ENCODE peak calls at places on chromosomes 11 and 22, in eight cellular contexts. O is fibroblast of lung, D is transverse colon, R is cardiac muscle cell, Z is right atrium auricular region, U is heart left ventricle, T is HL-60, I is H1. K is an unnamed sample.

GRCh38 chr11:23398052-23398451 is 537.8 kb upstream of the CCDC179 start:
- DNase-seq in O (no peak), D (no peak), R (no peak), Z (no peak), U (no peak), T (no peak), I (no peak), K (no peak)

GRCh38 chr11:73265853-73266643 is 6.1 kb upstream of the P2RY6 start:
- DNase-seq in O (no peak), D (no peak), R (no peak), Z (peak), U (no peak), T (no peak), I (no peak), K (no peak)

GRCh38 chr11:75509201-75509600 is 16.5 kb downstream of the GDPD5 start:
- DNase-seq in O (no peak), D (no peak), R (no peak), Z (no peak), U (no peak), T (no peak), I (no peak), K (no peak)

GRCh38 chr11:132876301-132877071 is 655.8 kb downstream of the OPCML start:
- DNase-seq in O (peak), D (no peak), R (no peak), Z (no peak), U (no peak), T (no peak), I (no peak), K (no peak)

GRCh38 chr11:61488651-61489291 is 19.8 kb upstream of the LRRC10B start:
- DNase-seq in O (peak), D (peak), R (peak), Z (no peak), U (peak), T (no peak), I (peak), K (peak)

GRCh38 chr11:120024046-120024445 is 113.9 kb downstream of the TRIM29 start:
- DNase-seq in O (no peak), D (no peak), R (no peak), Z (no peak), U (no peak), T (no peak), I (peak), K (no peak)

GRCh38 chr22:16781074-16781763 is 44.0 kb downstream of the XKR3 start:
- DNase-seq in O (no peak), D (no peak), R (no peak), Z (no peak), U (no peak), T (no peak), I (no peak), K (no peak)

GRCh38 chr11:64601605-64602465 is 10.8 kb downstream of the SLC22A12 start:
- DNase-seq in O (no peak), D (no peak), R (no peak), Z (no peak), U (peak), T (no peak), I (no peak), K (no peak)

GRCh38 chr11:60477035-60477445 is 15.5 kb upstream of the MS4A12 start:
- DNase-seq in O (no peak), D (no peak), R (no peak), Z (no peak), U (no peak), T (no peak), I (no peak), K (no peak)

GRCh38 chr11:9664276-9665171 is 647 bp downstream of the SWAP70 start:
- DNase-seq in O (peak), D (peak), R (peak), Z (peak), U (peak), T (peak), I (no peak), K (peak)

GRCh38 chr22:29478326-29479276 is 1.4 kb upstream of the NEFH start:
- DNase-seq in O (no peak), D (no peak), R (peak), Z (no peak), U (no peak), T (peak), I (peak), K (peak)

GRCh38 chr11:66070604-66071325 is 693 bp downstream of the PACS1 start:
- DNase-seq in O (peak), D (peak), R (peak), Z (peak), U (peak), T (no peak), I (peak), K (peak)

GRCh38 chr22:45645150-45645525 is 26.5 kb upstream of the ATXN10 start:
- DNase-seq in O (no peak), D (no peak), R (no peak), Z (peak), U (no peak), T (peak), I (peak), K (no peak)

GRCh38 chr11:14713518-14714244 is 70.1 kb downstream of the PDE3B start:
- DNase-seq in O (no peak), D (no peak), R (no peak), Z (no peak), U (no peak), T (no peak), I (no peak), K (no peak)

GRCh38 chr11:80390546-80390945 is 949.7 kb upstream of the TENM4 start:
- DNase-seq in O (no peak), D (no peak), R (no peak), Z (no peak), U (no peak), T (no peak), I (no peak), K (no peak)

GRCh38 chr22:40224702-40225101 is 47.0 kb downstream of the TNRC6B start:
- DNase-seq in O (peak), D (no peak), R (no peak), Z (no peak), U (no peak), T (no peak), I (no peak), K (no peak)

GRCh38 chr22:46460835-46461234 is 76.6 kb downstream of the CELSR1 start:
- DNase-seq in O (no peak), D (no peak), R (no peak), Z (no peak), U (no peak), T (no peak), I (no peak), K (no peak)

GRCh38 chr11:26201411-26201810 is 130.5 kb upstream of the ANO3 start:
- DNase-seq in O (peak), D (no peak), R (no peak), Z (no peak), U (no peak), T (no peak), I (no peak), K (no peak)

DNA sequence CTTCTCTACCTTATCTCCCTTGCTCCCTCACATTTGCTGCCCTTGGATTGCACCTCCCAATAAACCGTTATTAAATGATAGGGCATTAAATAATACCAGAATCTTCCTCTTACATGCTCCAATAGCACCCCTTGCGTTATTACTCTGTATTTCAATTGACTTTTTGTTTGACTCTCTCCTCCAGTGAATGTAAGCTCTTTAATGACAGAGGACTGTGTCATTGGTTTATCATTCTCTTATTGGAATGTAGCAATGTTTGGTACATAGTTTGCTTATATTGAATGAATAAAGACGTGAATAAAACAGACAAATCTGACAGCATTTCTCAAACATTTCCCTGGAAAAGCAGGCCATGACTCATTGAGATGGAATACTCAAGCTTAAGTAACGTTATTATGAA is 8.7 kb upstream of the MPEG1 start:
- DNase-seq in O (peak), D (no peak), R (peak), Z (no peak), U (no peak), T (no peak), I (no peak), K (no peak)
- H3K27ac ChIP-seq in O (peak), D (no peak), R (no peak), Z (no peak), U (no peak), T (no peak), I (no peak), K (no peak)

GRCh38 chr11:34940026-34940677 is 23.7 kb downstream of the PDHX start:
- DNase-seq in O (peak), D (no peak), R (peak), Z (no peak), U (no peak), T (no peak), I (no peak), K (no peak)
- TF ChIP-seq CTCF in O (no peak), D (no peak), R (no peak), Z (no peak), U (no peak), T (no peak), I (no peak), K (peak)

GRCh38 chr11:728901-729491 is 18.3 kb upstream of the TALDO1 start:
- DNase-seq in O (no peak), D (no peak), R (no peak), Z (no peak), U (no peak), T (no peak), I (no peak), K (no peak)
- H3K27ac ChIP-seq in O (no peak), D (no peak), R (no peak), Z (peak), U (no peak), T (peak), I (no peak), K (no peak)

DNA sequence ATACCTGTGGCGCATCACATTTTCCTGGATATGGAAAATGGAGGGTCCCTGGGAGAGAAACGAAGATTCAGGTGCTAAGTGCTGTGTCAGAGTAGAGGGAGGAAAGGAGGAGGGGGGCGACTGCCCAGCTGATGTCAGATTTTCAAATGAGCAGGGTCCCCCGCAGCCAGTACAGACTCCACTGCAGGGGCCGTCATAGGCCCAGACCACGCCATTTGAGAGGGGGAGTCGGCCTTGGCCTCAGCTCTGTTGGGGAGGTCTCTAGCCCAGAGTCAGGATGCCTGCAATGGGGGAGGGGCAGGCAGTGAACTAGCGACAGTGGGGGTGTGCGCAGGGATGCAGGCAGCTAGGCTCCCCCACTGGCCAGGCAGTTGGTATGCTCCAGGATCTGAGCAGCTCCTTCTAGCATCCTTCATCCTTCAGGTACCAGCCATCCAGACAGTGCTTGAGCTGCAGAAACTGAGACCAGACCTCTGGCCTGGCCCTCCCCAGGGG is at the start of the genes BSCL2 and GNG3:
- DNase-seq in O (peak), D (no peak), R (no peak), Z (no peak), U (no peak), T (no peak), I (peak), K (peak)
- TF ChIP-seq CTCF in O (no peak), D (no peak), R (no peak), Z (no peak), U (no peak), T (no peak), I (no peak), K (no peak)

GRCh38 chr11:37774441-37774840 is 1176.4 kb upstream of the RAG2 start:
- DNase-seq in O (no peak), D (no peak), R (no peak), Z (no peak), U (no peak), T (no peak), I (no peak), K (no peak)
- H3K27ac ChIP-seq in O (no peak), D (no peak), R (no peak), Z (no peak), U (no peak), T (no peak), I (no peak), K (no peak)

GRCh38 chr11:114892381-114893197 is 214.3 kb downstream of the NXPE2 start:
- DNase-seq in O (no peak), D (no peak), R (no peak), Z (no peak), U (no peak), T (no peak), I (peak), K (no peak)
- TF ChIP-seq CTCF in O (no peak), D (peak), R (no peak), Z (peak), U (no peak), T (peak), I (peak), K (no peak)

DNA sequence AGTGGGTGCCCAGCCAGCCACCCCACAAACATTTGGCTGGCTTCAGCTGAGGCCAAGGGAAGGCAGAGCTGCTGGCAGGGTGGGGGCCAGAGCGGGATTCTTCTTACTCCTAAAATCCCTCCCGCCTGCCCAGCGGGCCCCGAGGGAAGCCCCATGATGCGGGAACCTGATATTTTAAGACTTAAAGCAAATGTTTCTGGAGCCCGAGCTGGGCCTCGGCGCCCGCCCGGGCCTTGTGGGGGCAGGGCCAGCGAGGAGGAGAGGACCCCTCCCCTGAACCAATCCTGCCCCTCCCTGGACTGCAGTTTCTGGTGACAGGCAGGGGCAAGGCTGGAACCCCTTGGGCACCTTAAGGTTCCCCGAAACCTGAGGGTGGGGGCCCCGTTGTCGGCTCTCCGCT is 17.2 kb downstream of the GP1BB start:
- DNase-seq in O (no peak), D (no peak), R (no peak), Z (no peak), U (no peak), T (no peak), I (no peak), K (no peak)
- H3K27ac ChIP-seq in O (no peak), D (no peak), R (no peak), Z (no peak), U (no peak), T (no peak), I (no peak), K (no peak)

DNA sequence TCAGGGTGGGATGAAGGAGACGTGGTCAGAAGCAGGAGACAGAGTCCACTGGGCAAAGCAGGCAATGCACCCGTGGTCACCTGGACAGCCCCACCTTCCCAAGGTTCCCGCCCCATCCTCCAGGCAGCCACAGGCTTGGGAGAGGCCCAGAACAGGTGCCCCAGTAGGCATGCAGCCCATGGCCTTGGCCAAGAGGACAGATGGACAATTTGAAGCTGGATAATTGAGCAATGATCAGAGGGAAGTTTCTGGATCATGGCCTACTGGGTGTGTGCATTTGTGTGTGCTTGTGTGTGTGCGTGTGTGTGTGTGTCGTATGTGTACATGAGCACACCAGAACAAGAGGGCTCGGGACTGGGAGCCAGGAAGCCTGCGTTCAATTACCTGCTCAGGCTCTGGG is 20.4 kb downstream of the ELFN2 start:
- DNase-seq in O (no peak), D (no peak), R (no peak), Z (no peak), U (no peak), T (no peak), I (no peak), K (peak)
- TF ChIP-seq CTCF in O (no peak), D (no peak), R (no peak), Z (no peak), U (no peak), T (no peak), I (no peak), K (no peak)